ENCODE peak calls at places on chromosomes 4 and X, in six cellular contexts. S is lower leg skin, W is IMR-90, N is endothelial cell, F is astrocyte of the spinal cord, O is RWPE1. A is an unnamed sample.

GRCh38 chr4:186137193-186137792 is 32.8 kb downstream of the FAM149A start:
- DNase-seq in S (no peak), W (peak), N (no peak), F (peak), O (peak), A (no peak)

GRCh38 chrX:40098264-40099045 is 697 bp upstream of the BCOR start:
- DNase-seq in S (no peak), W (no peak), N (peak), F (peak), O (no peak), A (peak)

GRCh38 chr4:75672461-75673026 is 667 bp downstream of the G3BP2 start:
- DNase-seq in S (peak), W (peak), N (peak), F (peak), O (peak), A (peak)

GRCh38 chr4:154329939-154330338 is 161.7 kb downstream of the DCHS2 start:
- DNase-seq in S (peak), W (peak), N (no peak), F (no peak), O (peak), A (no peak)

GRCh38 chr4:80213117-80213815 is 16.0 kb downstream of the PRDM8 start:
- DNase-seq in S (no peak), W (peak), N (no peak), F (peak), O (peak), A (no peak)

GRCh38 chr4:10051536-10052135 is 30.3 kb upstream of the SLC2A9 start:
- DNase-seq in S (no peak), W (no peak), N (no peak), F (no peak), O (no peak), A (no peak)

GRCh38 chr4:114019972-114020358 is 40.5 kb upstream of the ARSJ start:
- DNase-seq in S (no peak), W (no peak), N (no peak), F (no peak), O (no peak), A (no peak)

GRCh38 chr4:184648220-184649025 is 824 bp downstream of the CASP3 start:
- DNase-seq in S (peak), W (peak), N (peak), F (peak), O (peak), A (peak)

GRCh38 chrX:101485212-101486064 is at the start of gene ARMCX4:
- DNase-seq in S (peak), W (peak), N (peak), F (peak), O (peak), A (no peak)

GRCh38 chr4:7774301-7775019 is 165.2 kb downstream of the AFAP1 start:
- DNase-seq in S (no peak), W (no peak), N (no peak), F (no peak), O (no peak), A (no peak)

GRCh38 chr4:118335316-118335715 is 17.5 kb downstream of the PRSS12 start:
- DNase-seq in S (no peak), W (no peak), N (no peak), F (no peak), O (no peak), A (no peak)

GRCh38 chr4:185512516-185512915 is 22.8 kb downstream of the PDLIM3 start:
- DNase-seq in S (no peak), W (peak), N (no peak), F (peak), O (peak), A (no peak)

GRCh38 chr4:86918539-86919072 is 16.2 kb upstream of the AFF1 start:
- DNase-seq in S (no peak), W (peak), N (no peak), F (peak), O (no peak), A (no peak)

GRCh38 chr4:144591401-144591800 is 54.6 kb upstream of the HHIP start:
- DNase-seq in S (no peak), W (peak), N (no peak), F (peak), O (no peak), A (no peak)

DNA sequence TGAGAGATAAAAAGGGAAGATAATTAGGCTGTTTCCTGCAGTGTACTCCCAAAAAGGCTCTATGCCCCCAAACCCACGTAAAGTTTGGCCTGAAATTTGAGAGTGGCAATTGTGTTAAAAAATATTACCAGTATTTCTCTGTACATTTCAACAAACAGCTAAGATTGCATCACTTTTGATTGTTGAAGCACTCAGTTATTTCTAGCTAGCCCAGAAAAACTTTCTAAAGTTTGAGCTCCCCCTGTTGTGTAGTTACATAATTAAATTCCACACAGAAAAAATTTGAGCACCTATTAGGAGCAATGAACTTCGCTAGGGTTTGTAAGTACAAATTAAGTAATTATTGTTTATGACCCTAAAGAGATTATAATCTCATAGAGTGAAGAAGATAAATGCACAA is 109.4 kb downstream of the DLG3 start:
- DNase-seq in S (no peak), W (peak), N (no peak), F (peak), O (peak), A (no peak)
- TF ChIP-seq CTCF in S (no peak), W (peak), N (no peak), F (no peak), O (no peak), A (no peak)

DNA sequence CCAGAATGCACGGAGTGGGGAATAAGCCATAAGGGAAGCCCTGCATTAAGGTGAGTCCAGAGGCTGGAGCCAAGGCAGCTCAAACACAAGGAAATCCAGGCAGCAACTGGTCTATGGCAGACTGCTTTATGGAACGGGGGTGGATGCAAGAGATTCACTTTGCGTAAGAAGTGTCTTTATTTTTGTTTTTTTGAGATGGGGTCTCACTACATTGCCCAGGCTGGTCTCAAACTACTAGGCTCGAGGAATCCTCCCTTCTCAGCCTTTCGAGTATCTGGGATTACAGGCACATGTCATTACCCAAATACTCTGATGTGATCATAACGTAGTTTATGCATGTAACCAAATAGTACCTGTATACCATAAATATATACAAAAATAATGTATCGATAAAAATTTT is 199.5 kb downstream of the MAML3 start:
- DNase-seq in S (no peak), W (no peak), N (no peak), F (no peak), O (no peak), A (no peak)
- TF ChIP-seq CTCF in S (no peak), W (no peak), N (no peak), F (no peak), O (no peak), A (no peak)

DNA sequence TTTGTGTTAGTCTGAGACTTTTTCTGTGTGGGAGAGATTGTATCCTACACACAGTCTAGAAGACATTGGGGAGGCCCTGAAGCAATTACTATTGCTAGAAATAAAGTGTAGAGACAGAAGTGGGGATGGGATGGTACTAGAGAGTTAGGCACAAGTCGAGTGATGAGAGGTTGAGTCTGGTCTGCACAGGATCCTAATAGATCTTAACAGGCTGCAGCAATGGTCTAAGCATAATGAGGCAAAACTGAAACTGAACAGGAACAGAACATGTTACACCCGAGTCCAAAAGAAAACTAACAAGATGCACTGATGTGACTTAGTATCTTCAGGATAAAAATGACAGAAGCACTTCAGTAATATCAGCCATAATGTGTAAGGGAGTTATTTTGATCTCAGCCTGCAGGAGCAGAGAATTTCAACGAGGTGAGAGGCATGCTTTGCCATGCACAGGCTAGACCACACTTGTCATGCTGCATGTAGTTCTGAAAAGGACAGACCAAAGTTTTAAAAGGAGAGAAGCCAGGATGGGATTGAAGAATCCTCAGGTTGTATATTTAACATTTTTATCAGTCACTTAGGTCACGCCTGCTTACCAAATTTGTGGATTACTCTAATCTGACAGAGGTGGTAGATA is 205.8 kb upstream of the BOD1L1 start:
- DNase-seq in S (no peak), W (no peak), N (no peak), F (no peak), O (no peak), A (no peak)
- TF ChIP-seq CTCF in S (no peak), W (no peak), N (no peak), F (no peak), O (no peak), A (no peak)

GRCh38 chr4:140038031-140038533 is 115.9 kb downstream of the MAML3 start:
- DNase-seq in S (no peak), W (peak), N (no peak), F (peak), O (no peak), A (no peak)
- TF ChIP-seq CTCF in S (no peak), W (no peak), N (no peak), F (no peak), O (no peak), A (no peak)

DNA sequence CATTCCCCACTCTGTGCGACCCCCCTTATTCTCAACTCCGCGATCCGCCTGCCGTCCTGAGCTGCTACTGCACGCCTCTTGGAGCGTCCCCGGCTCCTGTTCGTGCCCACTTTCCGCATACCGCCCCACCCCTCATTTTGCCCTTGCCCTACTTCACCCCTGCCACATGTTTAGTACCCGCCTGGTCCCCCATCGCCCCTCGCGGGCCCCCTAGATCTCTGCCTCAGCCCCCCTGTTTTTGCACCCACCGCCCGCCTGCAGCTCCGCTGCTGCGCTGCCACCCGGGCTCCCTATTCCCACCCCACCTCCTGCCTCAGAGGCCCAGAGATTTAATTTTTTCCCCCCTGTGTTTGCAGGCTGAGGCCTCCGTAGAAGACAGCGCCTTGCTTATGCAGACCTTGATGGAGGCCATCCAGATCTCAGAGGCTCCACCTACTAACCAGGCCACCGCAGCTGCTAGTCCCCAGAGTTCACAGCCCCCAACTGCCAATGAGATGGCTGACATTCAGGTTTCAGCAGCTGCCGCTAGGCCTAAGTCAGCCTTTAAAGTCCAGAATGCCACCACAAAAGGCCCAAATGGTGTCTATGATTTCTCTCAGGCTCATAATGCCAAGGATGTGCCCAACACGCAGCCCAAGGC is 1.4 kb downstream of the MAGED1 start:
- DNase-seq in S (no peak), W (peak), N (peak), F (peak), O (no peak), A (peak)
- TF ChIP-seq CTCF in S (no peak), W (peak), N (no peak), F (peak), O (no peak), A (no peak)

DNA sequence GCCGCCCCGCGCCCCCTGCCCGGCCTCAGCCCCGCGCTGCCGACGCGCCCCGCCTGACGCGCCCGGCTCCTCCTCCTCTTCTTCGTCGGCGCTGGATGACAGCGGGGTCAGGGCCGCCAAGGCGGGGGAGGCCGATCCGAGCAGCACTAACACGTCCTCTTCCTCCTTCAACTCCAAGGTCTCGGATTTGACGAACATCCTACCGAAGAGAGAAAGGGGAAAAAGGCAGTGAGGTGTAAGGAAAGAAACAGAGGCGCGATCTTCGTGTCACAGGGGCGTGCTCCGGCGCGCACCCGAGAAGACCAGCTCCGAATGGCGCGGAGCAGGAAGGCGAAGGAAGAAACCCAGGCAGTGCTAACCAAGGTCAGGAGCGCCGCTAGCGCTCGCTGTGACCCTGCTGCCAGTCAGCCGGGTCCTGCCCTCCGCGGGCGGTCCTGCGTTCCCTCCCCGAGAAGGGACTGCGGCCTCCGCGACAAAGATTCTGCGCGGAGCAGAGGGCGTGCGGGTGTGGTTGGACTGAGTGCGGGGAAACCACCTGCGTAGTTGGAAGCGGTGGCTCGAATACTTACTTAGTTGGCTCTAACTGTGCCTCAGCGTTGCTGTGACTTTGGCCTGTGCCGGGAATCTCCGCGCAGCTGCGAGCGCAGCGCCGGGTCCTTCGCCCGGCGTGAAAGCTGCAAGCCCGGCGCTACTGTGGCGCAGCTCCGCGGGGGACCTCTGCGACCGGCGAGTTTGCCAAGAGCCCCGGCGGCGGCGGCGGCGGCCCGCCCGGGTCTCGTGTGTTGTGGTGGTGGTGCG is 503 bp downstream of the NEUROG2 start:
- DNase-seq in S (no peak), W (no peak), N (peak), F (no peak), O (no peak), A (peak)
- TF ChIP-seq CTCF in S (no peak), W (no peak), N (no peak), F (no peak), O (no peak), A (no peak)

GRCh38 chrX:56219702-56220101 is 12.5 kb upstream of the KLF8 start:
- DNase-seq in S (no peak), W (no peak), N (no peak), F (no peak), O (no peak), A (no peak)
- TF ChIP-seq CTCF in S (no peak), W (no peak), N (no peak), F (no peak), O (no peak), A (no peak)

GRCh38 chrX:71911023-71911730 is 532 bp downstream of the NHSL2 start:
- DNase-seq in S (no peak), W (no peak), N (peak), F (no peak), O (no peak), A (peak)
- TF ChIP-seq CTCF in S (no peak), W (no peak), N (peak), F (peak), O (no peak), A (no peak)

A was measured in GM13976.